ENCODE peak calls at places on chromosomes 6 and 20, in seven cellular contexts. L, P, B, S, C, I and E are unnamed samples.

GRCh38 chr6:157056275-157056674 is 267.0 kb downstream of the TMEM242 start:
- DNase-seq in L (no peak), P (no peak), B (no peak), S (no peak), C (no peak), I (no peak), E (no peak)

GRCh38 chr6:106146852-106147351 is 60.8 kb downstream of the PRDM1 start:
- DNase-seq in L (no peak), P (no peak), B (no peak), S (no peak), C (no peak), I (no peak), E (no peak)

GRCh38 chr6:169556758-169557505 is 144.9 kb downstream of the WDR27 start:
- DNase-seq in L (no peak), P (no peak), B (no peak), S (no peak), C (no peak), I (no peak), E (no peak)

GRCh38 chr20:63337786-63338420 is 23.2 kb downstream of the CHRNA4 start:
- DNase-seq in L (no peak), P (no peak), B (no peak), S (no peak), C (no peak), I (no peak), E (no peak)

GRCh38 chr6:107811591-107812218 is 12.4 kb downstream of the SCML4 start:
- DNase-seq in L (no peak), P (no peak), B (no peak), S (no peak), C (no peak), I (no peak), E (no peak)

GRCh38 chr20:50967621-50968020 is 9.0 kb downstream of the MOCS3 start:
- DNase-seq in L (no peak), P (no peak), B (no peak), S (peak; percentile 92), C (no peak), I (no peak), E (no peak)

GRCh38 chr6:137323860-137324259 is 104.7 kb upstream of the IFNGR1 start:
- DNase-seq in L (no peak), P (no peak), B (peak; percentile 71), S (peak; percentile 53), C (no peak), I (no peak), E (no peak)

GRCh38 chr6:25389501-25389900 is 110.3 kb downstream of the CARMIL1 start:
- DNase-seq in L (no peak), P (no peak), B (no peak), S (no peak), C (no peak), I (no peak), E (no peak)

GRCh38 chr6:96939019-96939805 is 14.7 kb downstream of the KLHL32 start:
- DNase-seq in L (no peak), P (no peak), B (no peak), S (no peak), C (peak; percentile 39), I (no peak), E (no peak)

GRCh38 chr20:53842301-53843099 is 227.9 kb downstream of the BCAS1 start:
- DNase-seq in L (no peak), P (no peak), B (no peak), S (no peak), C (no peak), I (no peak), E (no peak)

GRCh38 chr6:136607932-136608772 is 57.9 kb upstream of the MAP7 start:
- DNase-seq in L (peak; percentile 57), P (no peak), B (peak; percentile 90), S (peak; percentile 71), C (peak; percentile 67), I (peak; percentile 7), E (peak; percentile 64)

GRCh38 chr20:10812738-10813327 is 139.0 kb upstream of the JAG1 start:
- DNase-seq in L (no peak), P (no peak), B (no peak), S (no peak), C (no peak), I (no peak), E (no peak)

GRCh38 chr6:156957931-156958547 is 180.9 kb downstream of the ARID1B start:
- DNase-seq in L (no peak), P (no peak), B (no peak), S (no peak), C (no peak), I (no peak), E (no peak)

GRCh38 chr6:67560068-67560467 is 1075.0 kb upstream of the ADGRB3 start:
- DNase-seq in L (no peak), P (no peak), B (no peak), S (no peak), C (no peak), I (no peak), E (no peak)

GRCh38 chr20:42749548-42749947 is 440.2 kb downstream of the PTPRT start:
- DNase-seq in L (no peak), P (no peak), B (no peak), S (no peak), C (no peak), I (no peak), E (no peak)

GRCh38 chr20:62297449-62298227 is 5.2 kb upstream of the ADRM1 start:
- DNase-seq in L (no peak), P (no peak), B (no peak), S (no peak), C (no peak), I (no peak), E (no peak)

GRCh38 chr6:41489284-41489851 is 56.8 kb upstream of the FOXP4 start:
- DNase-seq in L (no peak), P (no peak), B (no peak), S (no peak), C (no peak), I (no peak), E (no peak)

GRCh38 chr6:71887006-71887743 is 825 bp downstream of the RIMS1 start:
- DNase-seq in L (no peak), P (no peak), B (peak; percentile 47), S (peak; percentile 37), C (no peak), I (no peak), E (no peak)

GRCh38 chr20:38293490-38294333 is 10.2 kb upstream of the BPI start:
- DNase-seq in L (no peak), P (no peak), B (peak; percentile 61), S (peak; percentile 65), C (no peak), I (no peak), E (no peak)

GRCh38 chr6:22113046-22113766 is 183.6 kb downstream of the PRL start:
- DNase-seq in L (peak; percentile 20), P (peak; percentile 97), B (no peak), S (no peak), C (peak; percentile 89), I (no peak), E (no peak)

GRCh38 chr20:7272512-7272911 is 505.0 kb downstream of the BMP2 start:
- DNase-seq in L (no peak), P (no peak), B (peak; percentile 57), S (no peak), C (no peak), I (no peak), E (no peak)
- TF ChIP-seq CTCF in L (no peak), P (no peak), B (peak; percentile 82), S (peak; percentile 42), C (peak; percentile 11), I (no peak), E (no peak)

GRCh38 chr6:119148102-119148824 is 69.8 kb upstream of the FAM184A start:
- DNase-seq in L (no peak), P (peak; percentile 62), B (peak; percentile 68), S (peak; percentile 63), C (peak; percentile 60), I (no peak), E (no peak)
- H3K4me3 ChIP-seq in L (no peak overlapping the region), P (no peak overlapping the region), B (no peak overlapping the region), S (no peak overlapping the region), C (no peak overlapping the region), I (no peak overlapping the region), E (no peak overlapping the region)

GRCh38 chr6:68978411-68978810 is 343.3 kb downstream of the ADGRB3 start:
- DNase-seq in L (no peak), P (no peak), B (no peak), S (no peak), C (no peak), I (no peak), E (no peak)

GRCh38 chr6:68976260-68976659 is 341.2 kb downstream of the ADGRB3 start:
- DNase-seq in L (no peak), P (no peak), B (peak; percentile 41), S (no peak), C (no peak), I (no peak), E (no peak)

DNA sequence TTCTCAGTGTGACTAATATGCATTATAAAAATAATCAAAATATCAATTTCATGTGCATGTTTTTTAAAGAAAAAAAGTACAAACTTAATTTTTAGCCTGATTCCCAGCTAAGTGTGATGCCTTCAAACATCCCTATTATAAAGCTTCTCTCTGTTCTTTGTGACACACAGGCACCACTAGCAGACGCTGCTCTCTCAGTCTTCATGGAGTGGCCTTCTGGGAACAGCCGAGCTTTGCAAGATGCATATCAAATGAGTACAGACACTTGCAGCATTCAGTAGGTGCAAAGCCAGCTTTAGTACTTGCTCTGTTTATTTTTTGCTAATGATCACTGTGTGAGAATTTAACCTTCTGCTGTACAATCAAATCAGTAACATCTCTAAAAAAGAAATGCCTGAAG is 340.0 kb downstream of the ADGRB3 start:
- DNase-seq in L (no peak), P (no peak), B (peak; percentile 42), S (peak; percentile 53), C (no peak), I (no peak), E (no peak)
- TF ChIP-seq CTCF in L (no peak), P (no peak), B (peak; percentile 68), S (peak; percentile 43), C (peak; percentile 51), I (no peak), E (no peak)

DNA sequence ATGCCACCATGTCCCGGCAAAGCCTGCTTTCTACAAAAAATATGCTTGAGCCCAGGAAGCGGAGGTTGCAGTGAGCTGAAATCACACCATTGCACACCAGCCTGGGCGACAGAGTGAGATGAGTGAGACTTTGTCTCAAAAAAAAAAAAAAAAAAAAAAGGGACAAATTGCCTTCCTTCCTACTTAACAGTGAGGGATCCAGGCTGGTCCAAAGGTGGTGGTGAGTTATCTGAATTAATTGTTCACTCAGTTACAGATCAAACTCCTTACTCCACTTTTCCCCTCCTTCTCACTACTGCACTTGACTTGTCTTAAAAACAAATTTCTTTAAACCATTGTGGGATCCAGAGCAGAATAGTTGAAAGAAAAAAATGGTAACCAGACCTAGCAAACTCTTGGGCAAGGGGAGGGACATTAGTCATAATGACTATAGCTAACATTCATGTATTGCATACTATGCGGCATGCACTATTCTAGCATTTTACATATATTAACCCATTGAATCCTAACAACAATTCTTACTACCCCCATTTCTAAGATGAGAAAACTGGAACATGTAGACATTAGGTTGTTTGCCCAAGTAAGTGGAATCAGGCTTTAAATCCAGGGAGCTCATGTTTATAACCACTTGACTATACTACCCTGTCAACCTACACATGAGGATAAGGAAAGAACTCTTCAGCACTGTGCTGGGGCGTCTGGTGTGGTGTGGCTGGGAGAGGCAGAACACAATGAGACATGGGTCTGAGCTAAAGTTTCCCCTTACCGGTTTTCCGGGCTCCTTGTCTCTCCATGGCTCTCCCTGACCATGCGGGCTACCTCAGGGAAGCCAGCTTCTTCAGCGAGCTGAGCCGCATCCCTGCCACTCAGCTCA is 1.5 kb downstream of the GPANK1 start:
- DNase-seq in L (no peak), P (no peak), B (no peak), S (no peak), C (no peak), I (no peak), E (no peak)
- H3K4me3 ChIP-seq in L (peak overlapping the region; percentile 91), P (peak overlapping the region; percentile 98), B (peak overlapping the region; percentile 97), S (peak overlapping the region; percentile 90), C (peak overlapping the region; percentile 94), I (no peak overlapping the region), E (peak overlapping the region; percentile 78)